ENCODE peak calls at places on chromosomes 5 and 9, in four cellular contexts. B is skeletal muscle cell, L is iris pigment epithelial cell, C is non-pigmented ciliary epithelial cell. X is an unnamed sample.

GRCh38 chr5:133159543-133159942 is 107.7 kb downstream of the HSPA4 start:
- DNase-seq in B (no peak), L (no peak), C (no peak), X (no peak)

GRCh38 chr5:122153774-122154173 is 24.4 kb downstream of the ZNF474 start:
- DNase-seq in B (no peak), L (no peak), C (no peak), X (no peak)

GRCh38 chr9:2465921-2466460 is 155.6 kb upstream of the VLDLR start:
- DNase-seq in B (peak), L (peak), C (no peak), X (peak)

GRCh38 chr9:98678244-98678842 is 30.4 kb downstream of the GABBR2 start:
- DNase-seq in B (no peak), L (peak), C (no peak), X (no peak)

GRCh38 chr9:14488421-14489190 is 174.7 kb upstream of the NFIB start:
- DNase-seq in B (no peak), L (no peak), C (no peak), X (no peak)

GRCh38 chr9:114351932-114352331 is 22.3 kb downstream of the ORM2 start:
- DNase-seq in B (no peak), L (no peak), C (no peak), X (no peak)

GRCh38 chr5:98770911-98771322 is 2.5 kb upstream of the RGMB start:
- DNase-seq in B (no peak), L (peak), C (no peak), X (peak)

GRCh38 chr5:144567416-144567770 is 396.7 kb downstream of the KCTD16 start:
- DNase-seq in B (no peak), L (peak), C (no peak), X (no peak)

GRCh38 chr9:114430443-114430842 is 42.7 kb upstream of the AKNA start:
- DNase-seq in B (no peak), L (no peak), C (no peak), X (peak)

GRCh38 chr9:127543221-127543620 is 68.9 kb upstream of the STXBP1 start:
- DNase-seq in B (no peak), L (no peak), C (no peak), X (no peak)

GRCh38 chr9:109737295-109737694 is 42.7 kb upstream of the PALM2AKAP2 start:
- DNase-seq in B (no peak), L (no peak), C (no peak), X (no peak)

GRCh38 chr5:50657044-50657443 is 9.4 kb upstream of the PARP8 start:
- DNase-seq in B (no peak), L (no peak), C (no peak), X (no peak)

GRCh38 chr9:71854811-71855210 is 56.2 kb downstream of the ABHD17B start:
- DNase-seq in B (no peak), L (no peak), C (no peak), X (peak)

GRCh38 chr5:179438041-179438441 is 92.8 kb upstream of the ADAMTS2 start:
- DNase-seq in B (no peak), L (no peak), C (no peak), X (no peak)

GRCh38 chr9:127224178-127224882 is 40.2 kb upstream of the GARNL3 start:
- DNase-seq in B (peak), L (peak), C (no peak), X (peak)

GRCh38 chr5:116571568-116572321 is 2.9 kb downstream of the SEMA6A start:
- DNase-seq in B (no peak), L (no peak), C (no peak), X (peak)

GRCh38 chr5:112691758-112692157 is 45.9 kb upstream of the APC start:
- DNase-seq in B (no peak), L (peak), C (no peak), X (no peak)

GRCh38 chr9:14096182-14096922 is 217.6 kb downstream of the NFIB start:
- DNase-seq in B (peak), L (peak), C (peak), X (peak)

GRCh38 chr9:14086495-14086894 is 227.4 kb downstream of the NFIB start:
- DNase-seq in B (no peak), L (no peak), C (no peak), X (no peak)

GRCh38 chr9:110980261-110980660 is 58.0 kb downstream of the LPAR1 start:
- DNase-seq in B (no peak), L (no peak), C (no peak), X (no peak)

X was measured in renal cortical epithelial cell.